ENCODE peak calls at places on chromosomes 13 and 19, in nine cellular contexts. One of them, this sample, is unnamed.
A peak's percentile ranks its signal among the peaks of the same experiment; 100 is the strongest.

GRCh38 chr19:39327990-39328705 is 7.5 kb upstream of the LRFN1 start:
- DNase-seq in transverse colon: peak; percentile 87
- DNase-seq in Peyer's patch: peak; percentile 88
- DNase-seq in tibial nerve: peak; percentile 95
- DNase-seq in GM12878: no peak
- DNase-seq in H54: peak; percentile 90
- DNase-seq in testis: peak; percentile 95
- DNase-seq in lower leg skin: peak; percentile 74
- DNase-seq in ovary: peak; percentile 90
- DNase-seq in this sample: no peak

GRCh38 chr19:1856698-1857603 is 6.4 kb downstream of the KLF16 start:
- DNase-seq in tibial nerve: peak; percentile 50
- DNase-seq in Peyer's patch: peak; percentile 97
- DNase-seq in lower leg skin: peak; percentile 83
- DNase-seq in transverse colon: peak; percentile 96
- DNase-seq in testis: peak; percentile 83
- DNase-seq in ovary: peak; percentile 82
- DNase-seq in H54: peak; percentile 98
- DNase-seq in GM12878: no peak
- DNase-seq in this sample: peak; percentile 80

GRCh38 chr13:42046448-42046847 is 2.0 kb upstream of the DGKH start:
- DNase-seq in testis: no peak
- DNase-seq in Peyer's patch: no peak
- DNase-seq in tibial nerve: no peak
- DNase-seq in lower leg skin: no peak
- DNase-seq in transverse colon: no peak
- DNase-seq in ovary: no peak
- DNase-seq in H54: no peak
- DNase-seq in GM12878: no peak
- DNase-seq in this sample: no peak

GRCh38 chr19:47089767-47090350 is 23.7 kb downstream of the ZC3H4 start:
- DNase-seq in H54: no peak
- DNase-seq in GM12878: no peak
- DNase-seq in testis: no peak
- DNase-seq in tibial nerve: no peak
- DNase-seq in lower leg skin: no peak
- DNase-seq in transverse colon: no peak
- DNase-seq in Peyer's patch: no peak
- DNase-seq in ovary: no peak
- DNase-seq in this sample: no peak

GRCh38 chr13:90447735-90448103 is 899.8 kb upstream of the MIR17HG start:
- DNase-seq in H54: peak; percentile 19
- DNase-seq in ovary: no peak
- DNase-seq in Peyer's patch: no peak
- DNase-seq in transverse colon: no peak
- DNase-seq in lower leg skin: no peak
- DNase-seq in testis: no peak
- DNase-seq in GM12878: no peak
- DNase-seq in tibial nerve: no peak
- DNase-seq in this sample: no peak

GRCh38 chr19:32878988-32879387 is 9.4 kb upstream of the SLC7A9 start:
- DNase-seq in testis: no peak
- DNase-seq in ovary: no peak
- DNase-seq in tibial nerve: no peak
- DNase-seq in lower leg skin: no peak
- DNase-seq in GM12878: no peak
- DNase-seq in transverse colon: no peak
- DNase-seq in Peyer's patch: no peak
- DNase-seq in H54: no peak
- DNase-seq in this sample: no peak

GRCh38 chr19:662962-663681 is at the start of gene RNF126:
- DNase-seq in ovary: peak; percentile 96
- DNase-seq in H54: peak; percentile 93
- DNase-seq in tibial nerve: peak; percentile 94
- DNase-seq in Peyer's patch: peak; percentile 98
- DNase-seq in GM12878: no peak
- DNase-seq in lower leg skin: peak; percentile 92
- DNase-seq in testis: peak; percentile 93
- DNase-seq in transverse colon: peak; percentile 95
- DNase-seq in this sample: peak; percentile 97

GRCh38 chr19:33681081-33681680 is 59.4 kb downstream of the CHST8 start:
- DNase-seq in testis: no peak
- DNase-seq in tibial nerve: no peak
- DNase-seq in ovary: no peak
- DNase-seq in lower leg skin: no peak
- DNase-seq in transverse colon: no peak
- DNase-seq in H54: no peak
- DNase-seq in GM12878: no peak
- DNase-seq in Peyer's patch: no peak
- DNase-seq in this sample: no peak

GRCh38 chr13:77544365-77544764 is 8.9 kb downstream of the SCEL start:
- DNase-seq in lower leg skin: peak; percentile 27
- DNase-seq in tibial nerve: peak; percentile 46
- DNase-seq in Peyer's patch: no peak
- DNase-seq in transverse colon: peak; percentile 8
- DNase-seq in testis: peak; percentile 37
- DNase-seq in H54: no peak
- DNase-seq in ovary: peak; percentile 43
- DNase-seq in GM12878: no peak
- DNase-seq in this sample: no peak

GRCh38 chr19:4233282-4233853 is 4.0 kb downstream of the EBI3 start:
- DNase-seq in ovary: no peak
- DNase-seq in tibial nerve: peak; percentile 37
- DNase-seq in H54: no peak
- DNase-seq in GM12878: no peak
- DNase-seq in testis: peak; percentile 53
- DNase-seq in transverse colon: peak; percentile 57
- DNase-seq in lower leg skin: no peak
- DNase-seq in Peyer's patch: peak; percentile 66
- DNase-seq in this sample: no peak

GRCh38 chr19:8324186-8325050 is 3.1 kb downstream of the RPS28 start:
- DNase-seq in transverse colon: no peak
- DNase-seq in GM12878: no peak
- DNase-seq in Peyer's patch: no peak
- DNase-seq in H54: no peak
- DNase-seq in tibial nerve: no peak
- DNase-seq in ovary: no peak
- DNase-seq in lower leg skin: no peak
- DNase-seq in testis: no peak
- DNase-seq in this sample: no peak
- TF ChIP-seq POLR2A in transverse colon: no peak
- TF ChIP-seq POLR2A in GM12878: peak; percentile 87
- TF ChIP-seq POLR2A in Peyer's patch: no peak
- TF ChIP-seq POLR2A in H54: no peak
- TF ChIP-seq POLR2A in tibial nerve: no peak
- TF ChIP-seq POLR2A in ovary: no peak
- TF ChIP-seq POLR2A in lower leg skin: no peak
- TF ChIP-seq POLR2A in testis: no peak
- TF ChIP-seq POLR2A in this sample: peak; percentile 71

DNA sequence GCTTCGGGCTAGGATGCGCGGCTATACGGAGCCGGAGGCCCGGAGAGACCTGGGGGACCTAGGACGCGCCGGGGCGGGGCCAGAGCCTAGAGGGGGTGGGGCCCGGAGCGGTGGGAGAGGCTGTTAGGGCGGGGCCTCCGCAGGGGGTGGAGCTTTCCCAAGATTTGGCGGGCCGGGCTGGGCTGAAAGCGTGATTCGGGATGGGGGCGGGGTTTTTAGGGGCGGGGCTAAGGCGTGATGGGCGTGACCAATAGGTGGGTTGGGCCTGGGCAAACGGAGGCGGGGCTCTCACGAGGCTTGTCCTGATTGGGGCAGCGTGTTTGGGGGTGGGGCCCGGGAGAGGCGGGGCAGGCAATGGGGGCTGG is 439 bp downstream of the RAB11B start:
- DNase-seq in tibial nerve: peak; percentile 97
- DNase-seq in transverse colon: peak; percentile 97
- DNase-seq in Peyer's patch: peak; percentile 99
- DNase-seq in H54: peak; percentile 75
- DNase-seq in testis: peak; percentile 97
- DNase-seq in GM12878: peak; percentile 63
- DNase-seq in ovary: peak; percentile 99
- DNase-seq in lower leg skin: peak; percentile 95
- DNase-seq in this sample: peak; percentile 86
- TF ChIP-seq POLR2A in tibial nerve: no peak
- TF ChIP-seq POLR2A in transverse colon: peak; percentile 34
- TF ChIP-seq POLR2A in Peyer's patch: no peak
- TF ChIP-seq POLR2A in H54: no peak
- TF ChIP-seq POLR2A in testis: no peak
- TF ChIP-seq POLR2A in GM12878: peak; percentile 72
- TF ChIP-seq POLR2A in ovary: no peak
- TF ChIP-seq POLR2A in lower leg skin: no peak
- TF ChIP-seq POLR2A in this sample: peak; percentile 4

GRCh38 chr19:27793644-27794443 is 1419.1 kb downstream of the UQCRFS1 start:
- DNase-seq in testis: peak; percentile 97
- DNase-seq in transverse colon: peak; percentile 96
- DNase-seq in H54: peak; percentile 89
- DNase-seq in GM12878: peak; percentile 71
- DNase-seq in tibial nerve: peak; percentile 90
- DNase-seq in ovary: peak; percentile 89
- DNase-seq in Peyer's patch: peak; percentile 94
- DNase-seq in lower leg skin: peak; percentile 94
- DNase-seq in this sample: peak; percentile 74
- TF ChIP-seq POLR2A in testis: no peak
- TF ChIP-seq POLR2A in transverse colon: peak; percentile 93
- TF ChIP-seq POLR2A in H54: peak; percentile 73
- TF ChIP-seq POLR2A in GM12878: peak; percentile 86
- TF ChIP-seq POLR2A in tibial nerve: peak; percentile 67
- TF ChIP-seq POLR2A in ovary: peak; percentile 54
- TF ChIP-seq POLR2A in Peyer's patch: peak; percentile 72
- TF ChIP-seq POLR2A in lower leg skin: no peak
- TF ChIP-seq POLR2A in this sample: peak; percentile 54

GRCh38 chr19:6059996-6060599 is 50.2 kb downstream of the RFX2 start:
- DNase-seq in testis: peak; percentile 7
- DNase-seq in H54: no peak
- DNase-seq in Peyer's patch: no peak
- DNase-seq in lower leg skin: no peak
- DNase-seq in tibial nerve: no peak
- DNase-seq in transverse colon: peak; percentile 3
- DNase-seq in GM12878: no peak
- DNase-seq in ovary: no peak
- DNase-seq in this sample: no peak

GRCh38 chr19:6062274-6062673 is 48.0 kb downstream of the RFX2 start:
- DNase-seq in tibial nerve: no peak
- DNase-seq in ovary: peak; percentile 71
- DNase-seq in lower leg skin: peak; percentile 65
- DNase-seq in testis: peak; percentile 29
- DNase-seq in Peyer's patch: no peak
- DNase-seq in GM12878: no peak
- DNase-seq in transverse colon: peak; percentile 57
- DNase-seq in H54: no peak
- DNase-seq in this sample: no peak

GRCh38 chr19:6062961-6063575 is 47.2 kb downstream of the RFX2 start:
- DNase-seq in GM12878: no peak
- DNase-seq in tibial nerve: no peak
- DNase-seq in Peyer's patch: no peak
- DNase-seq in H54: no peak
- DNase-seq in ovary: no peak
- DNase-seq in lower leg skin: no peak
- DNase-seq in testis: peak; percentile 9
- DNase-seq in transverse colon: peak; percentile 8
- DNase-seq in this sample: no peak

GRCh38 chr19:6060600-6061391 is 49.5 kb downstream of the RFX2 start:
- DNase-seq in Peyer's patch: no peak
- DNase-seq in testis: peak; percentile 10
- DNase-seq in GM12878: no peak
- DNase-seq in H54: peak; percentile 63
- DNase-seq in lower leg skin: no peak
- DNase-seq in transverse colon: no peak
- DNase-seq in ovary: no peak
- DNase-seq in tibial nerve: no peak
- DNase-seq in this sample: no peak

DNA sequence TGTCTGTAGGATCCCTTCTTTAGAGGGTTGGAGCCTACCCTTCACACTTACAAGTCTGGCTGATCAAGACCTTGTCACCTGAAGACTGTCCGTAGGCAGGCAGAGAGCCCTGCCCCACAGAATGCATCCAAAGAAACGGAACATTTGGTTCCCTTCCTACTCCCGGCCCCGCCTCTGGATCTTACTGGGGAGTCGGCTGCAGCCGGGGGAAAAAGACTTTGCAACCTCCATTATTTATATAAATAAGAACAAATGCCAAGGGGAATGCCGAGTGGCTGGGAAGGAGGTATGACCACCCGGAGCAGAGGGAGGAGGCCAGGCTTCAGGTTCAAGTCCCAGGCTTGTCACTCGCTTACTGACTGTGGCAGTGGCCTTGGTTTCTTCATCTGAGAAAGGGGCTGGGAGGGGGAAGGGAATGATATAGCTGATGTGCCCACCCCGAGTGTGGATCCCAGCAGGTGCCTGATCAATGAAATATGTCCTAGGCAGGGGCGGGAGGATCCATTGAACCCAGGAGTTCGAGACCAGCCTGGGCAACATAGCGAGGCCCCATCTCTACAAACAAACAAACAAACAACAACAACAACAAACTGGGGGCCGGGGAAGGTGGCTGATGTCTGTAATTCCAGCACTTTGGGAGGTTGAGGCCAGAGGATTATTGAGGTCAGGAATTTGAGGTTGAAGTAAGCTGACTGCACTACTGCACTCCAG is 48.7 kb downstream of the RFX2 start:
- DNase-seq in GM12878: no peak
- DNase-seq in testis: peak; percentile 26
- DNase-seq in ovary: no peak
- DNase-seq in tibial nerve: no peak
- DNase-seq in lower leg skin: peak; percentile 52
- DNase-seq in H54: no peak
- DNase-seq in transverse colon: peak; percentile 62
- DNase-seq in Peyer's patch: no peak
- DNase-seq in this sample: no peak
- TF ChIP-seq POLR2A in GM12878: no peak
- TF ChIP-seq POLR2A in testis: no peak
- TF ChIP-seq POLR2A in ovary: no peak
- TF ChIP-seq POLR2A in tibial nerve: no peak
- TF ChIP-seq POLR2A in lower leg skin: no peak
- TF ChIP-seq POLR2A in H54: no peak
- TF ChIP-seq POLR2A in transverse colon: no peak
- TF ChIP-seq POLR2A in Peyer's patch: no peak
- TF ChIP-seq POLR2A in this sample: no peak

DNA sequence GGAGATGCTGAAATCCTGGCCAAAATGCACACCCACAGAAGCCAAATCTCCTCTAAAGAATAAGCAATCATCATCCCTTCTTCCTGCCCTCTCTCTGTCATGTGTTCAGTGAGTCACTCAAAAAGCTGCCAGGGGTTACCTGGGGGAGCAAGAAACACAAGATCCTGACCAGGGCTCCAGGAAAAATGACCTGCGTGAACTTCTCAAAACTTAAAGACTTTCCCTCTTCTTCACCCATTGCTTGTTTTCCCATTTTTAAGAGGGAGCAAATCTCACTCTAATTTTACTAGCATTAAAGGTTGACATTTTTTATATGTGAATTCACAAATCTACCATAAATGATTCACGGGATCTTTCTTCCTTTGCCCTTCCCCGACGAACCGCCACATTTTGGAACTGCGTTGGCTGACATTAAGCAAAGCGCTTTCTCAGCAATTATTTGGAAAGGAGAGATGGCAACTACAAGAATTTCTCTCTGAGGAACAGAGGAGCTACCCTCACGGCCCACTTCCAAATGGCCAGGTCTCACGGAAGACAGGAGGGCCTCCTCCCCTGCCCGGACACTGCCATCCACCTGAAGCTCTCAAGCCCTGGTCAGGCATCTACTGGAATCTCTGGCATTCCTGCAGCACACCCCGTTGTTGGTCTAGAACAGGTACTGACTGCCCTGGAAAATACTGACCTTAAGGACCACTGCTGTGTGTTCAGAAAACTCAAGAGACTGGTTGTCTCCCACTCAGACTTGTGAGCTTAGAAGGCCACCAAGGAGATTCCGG is 14.2 kb downstream of the TSHZ3 start:
- DNase-seq in testis: no peak
- DNase-seq in GM12878: no peak
- DNase-seq in transverse colon: no peak
- DNase-seq in tibial nerve: no peak
- DNase-seq in Peyer's patch: no peak
- DNase-seq in lower leg skin: no peak
- DNase-seq in ovary: no peak
- DNase-seq in H54: peak; percentile 46
- DNase-seq in this sample: no peak
- TF ChIP-seq POLR2A in testis: no peak
- TF ChIP-seq POLR2A in GM12878: no peak
- TF ChIP-seq POLR2A in transverse colon: no peak
- TF ChIP-seq POLR2A in tibial nerve: no peak
- TF ChIP-seq POLR2A in Peyer's patch: no peak
- TF ChIP-seq POLR2A in lower leg skin: no peak
- TF ChIP-seq POLR2A in ovary: no peak
- TF ChIP-seq POLR2A in H54: no peak
- TF ChIP-seq POLR2A in this sample: no peak

This sample was measured in GM12891.